ENCODE peak calls at places on chromosome 5, in nine cellular contexts. One of them, this sample, is unnamed.

GRCh38 chr5:109533847-109534272 is 124.1 kb upstream of the PJA2 start:
- DNase-seq in Peyer's patch: no peak
- DNase-seq in brain microvascular endothelial cell: peak; percentile 33
- DNase-seq in GM23338: no peak
- DNase-seq in SK-N-SH: peak; percentile 8
- DNase-seq in tibial artery: no peak
- DNase-seq in OCI-LY7: no peak
- DNase-seq in astrocyte: peak; percentile 62
- DNase-seq in HepG2: no peak
- DNase-seq in this sample: no peak

GRCh38 chr5:150585781-150586461 is 54.5 kb upstream of the SYNPO start:
- DNase-seq in Peyer's patch: peak; percentile 90
- DNase-seq in brain microvascular endothelial cell: no peak
- DNase-seq in GM23338: no peak
- DNase-seq in SK-N-SH: no peak
- DNase-seq in tibial artery: no peak
- DNase-seq in OCI-LY7: no peak
- DNase-seq in astrocyte: no peak
- DNase-seq in HepG2: no peak
- DNase-seq in this sample: no peak

GRCh38 chr5:9533577-9534334 is 12.1 kb downstream of the SEMA5A start:
- DNase-seq in Peyer's patch: no peak
- DNase-seq in brain microvascular endothelial cell: no peak
- DNase-seq in GM23338: no peak
- DNase-seq in SK-N-SH: no peak
- DNase-seq in tibial artery: no peak
- DNase-seq in OCI-LY7: no peak
- DNase-seq in astrocyte: peak; percentile 47
- DNase-seq in HepG2: no peak
- DNase-seq in this sample: no peak

GRCh38 chr5:16557477-16557876 is 59.3 kb downstream of the RETREG1 start:
- DNase-seq in Peyer's patch: no peak
- DNase-seq in brain microvascular endothelial cell: no peak
- DNase-seq in GM23338: no peak
- DNase-seq in SK-N-SH: no peak
- DNase-seq in tibial artery: no peak
- DNase-seq in OCI-LY7: no peak
- DNase-seq in astrocyte: no peak
- DNase-seq in HepG2: no peak
- DNase-seq in this sample: no peak

GRCh38 chr5:122478741-122479459 is 166.9 kb downstream of the SNCAIP start:
- DNase-seq in Peyer's patch: no peak
- DNase-seq in brain microvascular endothelial cell: no peak
- DNase-seq in GM23338: no peak
- DNase-seq in SK-N-SH: no peak
- DNase-seq in tibial artery: no peak
- DNase-seq in OCI-LY7: no peak
- DNase-seq in astrocyte: no peak
- DNase-seq in HepG2: peak; percentile 2
- DNase-seq in this sample: no peak

GRCh38 chr5:107023732-107024131 is 647.0 kb downstream of the EFNA5 start:
- DNase-seq in Peyer's patch: no peak
- DNase-seq in brain microvascular endothelial cell: no peak
- DNase-seq in GM23338: no peak
- DNase-seq in SK-N-SH: no peak
- DNase-seq in tibial artery: no peak
- DNase-seq in OCI-LY7: no peak
- DNase-seq in astrocyte: no peak
- DNase-seq in HepG2: no peak
- DNase-seq in this sample: no peak

GRCh38 chr5:14153071-14153864 is 10.1 kb downstream of the TRIO start:
- DNase-seq in Peyer's patch: no peak
- DNase-seq in brain microvascular endothelial cell: no peak
- DNase-seq in GM23338: no peak
- DNase-seq in SK-N-SH: no peak
- DNase-seq in tibial artery: no peak
- DNase-seq in OCI-LY7: no peak
- DNase-seq in astrocyte: no peak
- DNase-seq in HepG2: no peak
- DNase-seq in this sample: no peak

GRCh38 chr5:151496041-151496484 is 48.7 kb downstream of the SLC36A1 start:
- DNase-seq in Peyer's patch: no peak
- DNase-seq in brain microvascular endothelial cell: peak; percentile 24
- DNase-seq in GM23338: peak; percentile 93
- DNase-seq in SK-N-SH: no peak
- DNase-seq in tibial artery: no peak
- DNase-seq in OCI-LY7: no peak
- DNase-seq in astrocyte: peak; percentile 21
- DNase-seq in HepG2: no peak
- DNase-seq in this sample: no peak

GRCh38 chr5:127061537-127061936 is 11.8 kb downstream of the C5orf63 start:
- DNase-seq in Peyer's patch: no peak
- DNase-seq in brain microvascular endothelial cell: no peak
- DNase-seq in GM23338: no peak
- DNase-seq in SK-N-SH: no peak
- DNase-seq in tibial artery: no peak
- DNase-seq in OCI-LY7: no peak
- DNase-seq in astrocyte: no peak
- DNase-seq in HepG2: no peak
- DNase-seq in this sample: no peak

GRCh38 chr5:170691623-170692022 is 91.9 kb upstream of the GABRP start:
- DNase-seq in Peyer's patch: no peak
- DNase-seq in brain microvascular endothelial cell: no peak
- DNase-seq in GM23338: peak; percentile 80
- DNase-seq in SK-N-SH: peak; percentile 21
- DNase-seq in tibial artery: no peak
- DNase-seq in OCI-LY7: no peak
- DNase-seq in astrocyte: no peak
- DNase-seq in HepG2: no peak
- DNase-seq in this sample: no peak

GRCh38 chr5:159174511-159175168 is 34.7 kb downstream of the RNF145 start:
- DNase-seq in Peyer's patch: no peak
- DNase-seq in brain microvascular endothelial cell: peak; percentile 41
- DNase-seq in GM23338: no peak
- DNase-seq in SK-N-SH: no peak
- DNase-seq in tibial artery: no peak
- DNase-seq in OCI-LY7: no peak
- DNase-seq in astrocyte: peak; percentile 53
- DNase-seq in HepG2: no peak
- DNase-seq in this sample: no peak

GRCh38 chr5:96431376-96432244 is 1.4 kb downstream of the PCSK1 start:
- DNase-seq in Peyer's patch: no peak
- DNase-seq in brain microvascular endothelial cell: peak; percentile 77
- DNase-seq in GM23338: peak; percentile 64
- DNase-seq in SK-N-SH: no peak
- DNase-seq in tibial artery: peak; percentile 21
- DNase-seq in OCI-LY7: no peak
- DNase-seq in astrocyte: peak; percentile 73
- DNase-seq in HepG2: no peak
- DNase-seq in this sample: peak; percentile 4

GRCh38 chr5:32489791-32490581 is 45.4 kb upstream of the ZFR start:
- DNase-seq in Peyer's patch: peak; percentile 90
- DNase-seq in brain microvascular endothelial cell: peak; percentile 66
- DNase-seq in GM23338: peak; percentile 91
- DNase-seq in SK-N-SH: peak; percentile 80
- DNase-seq in tibial artery: peak; percentile 75
- DNase-seq in OCI-LY7: peak; percentile 77
- DNase-seq in astrocyte: peak; percentile 67
- DNase-seq in HepG2: peak; percentile 75
- DNase-seq in this sample: peak; percentile 78
- H3K27ac ChIP-seq in Peyer's patch: no peak overlapping the region
- H3K27ac ChIP-seq in brain microvascular endothelial cell: no peak overlapping the region
- H3K27ac ChIP-seq in GM23338: no peak overlapping the region
- H3K27ac ChIP-seq in SK-N-SH: peak overlapping the region; percentile 62
- H3K27ac ChIP-seq in tibial artery: no peak overlapping the region
- H3K27ac ChIP-seq in OCI-LY7: no peak overlapping the region
- H3K27ac ChIP-seq in astrocyte: no peak overlapping the region
- H3K27ac ChIP-seq in HepG2: no peak overlapping the region
- H3K27ac ChIP-seq in this sample: no peak overlapping the region

GRCh38 chr5:77839691-77840090 is 63.6 kb upstream of the TBCA start:
- DNase-seq in Peyer's patch: no peak
- DNase-seq in brain microvascular endothelial cell: no peak
- DNase-seq in GM23338: no peak
- DNase-seq in SK-N-SH: no peak
- DNase-seq in tibial artery: no peak
- DNase-seq in OCI-LY7: no peak
- DNase-seq in astrocyte: no peak
- DNase-seq in HepG2: no peak
- DNase-seq in this sample: no peak

GRCh38 chr5:77841616-77842015 is 65.5 kb upstream of the TBCA start:
- DNase-seq in Peyer's patch: no peak
- DNase-seq in brain microvascular endothelial cell: no peak
- DNase-seq in GM23338: no peak
- DNase-seq in SK-N-SH: no peak
- DNase-seq in tibial artery: no peak
- DNase-seq in OCI-LY7: no peak
- DNase-seq in astrocyte: no peak
- DNase-seq in HepG2: no peak
- DNase-seq in this sample: no peak

GRCh38 chr5:77842247-77842646 is 66.1 kb upstream of the TBCA start:
- DNase-seq in Peyer's patch: no peak
- DNase-seq in brain microvascular endothelial cell: no peak
- DNase-seq in GM23338: no peak
- DNase-seq in SK-N-SH: no peak
- DNase-seq in tibial artery: no peak
- DNase-seq in OCI-LY7: no peak
- DNase-seq in astrocyte: no peak
- DNase-seq in HepG2: no peak
- DNase-seq in this sample: no peak

GRCh38 chr5:77843570-77844407 is 67.7 kb upstream of the TBCA start:
- DNase-seq in Peyer's patch: no peak
- DNase-seq in brain microvascular endothelial cell: no peak
- DNase-seq in GM23338: peak; percentile 75
- DNase-seq in SK-N-SH: no peak
- DNase-seq in tibial artery: no peak
- DNase-seq in OCI-LY7: no peak
- DNase-seq in astrocyte: no peak
- DNase-seq in HepG2: no peak
- DNase-seq in this sample: no peak

DNA sequence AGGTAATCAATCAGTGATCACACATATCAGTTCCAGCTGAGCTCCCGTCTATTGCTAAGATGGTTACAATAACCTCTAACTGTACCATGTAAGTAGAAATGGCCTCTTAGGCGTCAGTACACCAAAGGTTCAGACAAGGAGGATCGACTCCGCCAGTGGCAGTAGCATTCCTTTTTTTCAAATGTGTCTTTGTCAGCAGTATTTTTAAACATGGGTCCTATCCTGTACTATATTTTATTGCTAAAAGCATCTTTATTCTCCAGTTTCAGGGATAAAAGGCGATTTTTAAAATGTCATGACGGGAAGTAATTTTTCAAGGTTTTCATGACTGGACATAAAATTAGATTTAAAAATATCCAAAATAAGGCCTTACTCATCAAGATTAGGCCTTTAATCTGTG is 64.8 kb upstream of the TBCA start:
- DNase-seq in Peyer's patch: no peak
- DNase-seq in brain microvascular endothelial cell: no peak
- DNase-seq in GM23338: no peak
- DNase-seq in SK-N-SH: no peak
- DNase-seq in tibial artery: no peak
- DNase-seq in OCI-LY7: no peak
- DNase-seq in astrocyte: no peak
- DNase-seq in HepG2: no peak
- DNase-seq in this sample: no peak
- H3K4me3 ChIP-seq in Peyer's patch: no peak overlapping the region
- H3K4me3 ChIP-seq in brain microvascular endothelial cell: no peak overlapping the region
- H3K4me3 ChIP-seq in GM23338: no peak overlapping the region
- H3K4me3 ChIP-seq in SK-N-SH: no peak overlapping the region
- H3K4me3 ChIP-seq in tibial artery: no peak overlapping the region
- H3K4me3 ChIP-seq in OCI-LY7: no peak overlapping the region
- H3K4me3 ChIP-seq in astrocyte: no peak overlapping the region
- H3K4me3 ChIP-seq in HepG2: no peak overlapping the region
- H3K4me3 ChIP-seq in this sample: no peak overlapping the region

GRCh38 chr5:32710335-32710858 is 724 bp upstream of the NPR3 start:
- DNase-seq in Peyer's patch: no peak
- DNase-seq in brain microvascular endothelial cell: no peak
- DNase-seq in GM23338: peak; percentile 48
- DNase-seq in SK-N-SH: peak; percentile 41
- DNase-seq in tibial artery: no peak
- DNase-seq in OCI-LY7: no peak
- DNase-seq in astrocyte: no peak
- DNase-seq in HepG2: no peak
- DNase-seq in this sample: peak; percentile 76
- H3K27ac ChIP-seq in Peyer's patch: peak overlapping the region; percentile 70
- H3K27ac ChIP-seq in brain microvascular endothelial cell: peak overlapping the region; percentile 3
- H3K27ac ChIP-seq in GM23338: no peak overlapping the region
- H3K27ac ChIP-seq in SK-N-SH: peak overlapping the region; percentile 95
- H3K27ac ChIP-seq in tibial artery: peak overlapping the region; percentile 95
- H3K27ac ChIP-seq in OCI-LY7: no peak overlapping the region
- H3K27ac ChIP-seq in astrocyte: peak overlapping the region; percentile 66
- H3K27ac ChIP-seq in HepG2: no peak overlapping the region
- H3K27ac ChIP-seq in this sample: peak overlapping the region; percentile 91

GRCh38 chr5:112979723-112980122 is 3.1 kb downstream of the DCP2 start:
- DNase-seq in Peyer's patch: no peak
- DNase-seq in brain microvascular endothelial cell: no peak
- DNase-seq in GM23338: no peak
- DNase-seq in SK-N-SH: no peak
- DNase-seq in tibial artery: no peak
- DNase-seq in OCI-LY7: no peak
- DNase-seq in astrocyte: no peak
- DNase-seq in HepG2: no peak
- DNase-seq in this sample: no peak

GRCh38 chr5:112976432-112977309 is at the start of gene DCP2:
- DNase-seq in Peyer's patch: peak; percentile 98
- DNase-seq in brain microvascular endothelial cell: peak; percentile 97
- DNase-seq in GM23338: peak; percentile 99
- DNase-seq in SK-N-SH: peak; percentile 94
- DNase-seq in tibial artery: peak; percentile 96
- DNase-seq in OCI-LY7: peak; percentile 100
- DNase-seq in astrocyte: peak; percentile 99
- DNase-seq in HepG2: peak; percentile 99
- DNase-seq in this sample: peak; percentile 94

GRCh38 chr5:112977440-112977861 is 853 bp downstream of the DCP2 start:
- DNase-seq in Peyer's patch: no peak
- DNase-seq in brain microvascular endothelial cell: no peak
- DNase-seq in GM23338: no peak
- DNase-seq in SK-N-SH: no peak
- DNase-seq in tibial artery: no peak
- DNase-seq in OCI-LY7: peak; percentile 22
- DNase-seq in astrocyte: peak; percentile 14
- DNase-seq in HepG2: no peak
- DNase-seq in this sample: no peak

GRCh38 chr5:112975721-112976431 is 722 bp upstream of the DCP2 start:
- DNase-seq in Peyer's patch: no peak
- DNase-seq in brain microvascular endothelial cell: no peak
- DNase-seq in GM23338: no peak
- DNase-seq in SK-N-SH: no peak
- DNase-seq in tibial artery: no peak
- DNase-seq in OCI-LY7: peak; percentile 10
- DNase-seq in astrocyte: no peak
- DNase-seq in HepG2: no peak
- DNase-seq in this sample: no peak

DNA sequence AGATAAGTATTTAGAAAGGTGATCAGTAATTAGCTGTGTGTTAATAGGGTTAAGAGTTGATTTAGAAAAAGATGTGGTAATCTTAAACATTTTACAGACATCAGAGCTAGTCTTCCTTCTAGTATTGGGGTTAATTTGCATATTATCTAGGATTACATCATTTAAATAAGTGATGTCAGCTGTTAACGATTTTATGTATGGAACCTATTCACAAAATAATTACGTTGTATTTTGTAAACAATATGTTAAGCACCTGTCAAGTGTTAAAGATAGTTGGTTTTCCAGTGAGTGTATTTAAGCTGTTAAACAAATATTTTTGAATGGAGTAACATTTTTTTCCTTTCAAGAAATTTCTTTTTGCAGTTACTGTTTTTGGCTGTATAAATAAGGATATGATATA is 2.2 kb downstream of the DCP2 start:
- DNase-seq in Peyer's patch: no peak
- DNase-seq in brain microvascular endothelial cell: no peak
- DNase-seq in GM23338: no peak
- DNase-seq in SK-N-SH: no peak
- DNase-seq in tibial artery: no peak
- DNase-seq in OCI-LY7: no peak
- DNase-seq in astrocyte: no peak
- DNase-seq in HepG2: no peak
- DNase-seq in this sample: no peak
- H3K4me3 ChIP-seq in Peyer's patch: no peak overlapping the region
- H3K4me3 ChIP-seq in brain microvascular endothelial cell: no peak overlapping the region
- H3K4me3 ChIP-seq in GM23338: peak overlapping the region; percentile 90
- H3K4me3 ChIP-seq in SK-N-SH: peak overlapping the region; percentile 92
- H3K4me3 ChIP-seq in tibial artery: no peak overlapping the region
- H3K4me3 ChIP-seq in OCI-LY7: peak overlapping the region; percentile 92
- H3K4me3 ChIP-seq in astrocyte: no peak overlapping the region
- H3K4me3 ChIP-seq in HepG2: peak overlapping the region; percentile 88
- H3K4me3 ChIP-seq in this sample: no peak overlapping the region